ENCODE peak calls at places on chromosomes 16 and 17, in ten cellular contexts. D is HCEC 1CT; T is germinal center; L is NCI-H345; U is activated naive CD4-positive, alpha-beta T cell; G is activated CD4-positive, alpha-beta T cell treated with anti-CD3 and anti-CD28 coated beads for 48 hours; B is AG09309; A is stimulated activated naive B cell treated with anti-CD40 and anti-IgM and Interleukin-4, amounts not matched to agents 10 μg/mL and 1 μg/mL and 100 μg/mL, for 72 hours; Q is T-helper 1 cell; V is GM23248. S is an unnamed sample.

GRCh38 chr16:56013962-56014552 is 138.9 kb upstream of the CES5A start:
- DNase-seq in B (no peak), Q (peak; percentile 19), T (no peak), U (no peak), V (peak; percentile 41), D (no peak), G (peak; percentile 62), A (no peak), L (no peak), S (peak; percentile 32)

GRCh38 chr17:34254651-34255380 is at the start of gene CCL2:
- DNase-seq in G (no peak), L (peak; percentile 17), U (no peak), T (no peak), B (no peak), V (peak; percentile 78), A (no peak), Q (no peak), D (peak; percentile 76), S (peak; percentile 92)

GRCh38 chr16:57266531-57267268 is 17.8 kb downstream of the PLLP start:
- DNase-seq in Q (peak; percentile 25), T (no peak), G (peak; percentile 33), V (no peak), A (no peak), B (no peak), L (no peak), U (peak; percentile 37), D (no peak), S (no peak)

GRCh38 chr17:76414334-76415295 is 30.2 kb downstream of the SPHK1 start:
- DNase-seq in L (peak; percentile 81), D (no peak), T (no peak), Q (no peak), U (no peak), B (no peak), G (no peak), V (peak; percentile 51), A (no peak), S (peak; percentile 45)

GRCh38 chr16:85851034-85851780 is 47.8 kb upstream of the IRF8 start:
- DNase-seq in Q (no peak), B (no peak), D (no peak), V (no peak), A (no peak), T (no peak), L (no peak), G (no peak), U (no peak), S (no peak)

GRCh38 chr17:58503876-58504275 is 10.6 kb downstream of the MTMR4 start:
- DNase-seq in Q (no peak), D (no peak), G (no peak), B (no peak), A (no peak), L (no peak), V (no peak), U (no peak), T (no peak), S (no peak)

GRCh38 chr16:57007530-57007929 is 18.2 kb downstream of the NLRC5 start:
- DNase-seq in A (no peak), V (no peak), Q (no peak), U (no peak), L (no peak), B (no peak), T (no peak), G (no peak), D (no peak), S (no peak)

GRCh38 chr17:13323990-13324389 is 277.7 kb downstream of the HS3ST3A1 start:
- DNase-seq in D (no peak), L (no peak), B (no peak), U (no peak), T (no peak), A (no peak), G (no peak), Q (no peak), V (no peak), S (no peak)

S was measured in EL.